ENCODE peak calls at places on chromosomes 4 and X, in seven cellular contexts. H is breast epithelium, J is hepatocyte, T is transverse colon, C is mucosa of descending colon, R is uterus, E is upper lobe of left lung. K is an unnamed sample.

GRCh38 chrX:16743604-16744325 is 24.4 kb downstream of the SYAP1 start:
- DNase-seq in H (no peak), J (no peak), T (no peak), C (no peak), R (no peak), E (no peak), K (no peak)

GRCh38 chrX:85611926-85612325 is 232.5 kb upstream of the POF1B start:
- DNase-seq in H (no peak), J (no peak), T (no peak), C (no peak), R (no peak), E (no peak), K (no peak)

GRCh38 chrX:154308108-154308946 is 12.7 kb downstream of the TKTL1 start:
- DNase-seq in H (no peak), J (peak; percentile 39), T (peak; percentile 73), C (peak; percentile 55), R (peak; percentile 57), E (peak; percentile 54), K (no peak)

GRCh38 chr4:186068581-186069402 is at the start of gene TLR3:
- DNase-seq in H (no peak), J (no peak), T (no peak), C (no peak), R (no peak), E (no peak), K (no peak)

GRCh38 chr4:66633472-66633871 is 911.8 kb downstream of the CENPC start:
- DNase-seq in H (no peak), J (no peak), T (no peak), C (no peak), R (no peak), E (no peak), K (no peak)

GRCh38 chrX:72041901-72042859 is 89.5 kb downstream of the RTL5 start:
- DNase-seq in H (no peak), J (no peak), T (no peak), C (no peak), R (peak; percentile 46), E (no peak), K (no peak)

GRCh38 chr4:53804719-53805118 is 213.4 kb upstream of the LNX1 start:
- DNase-seq in H (no peak), J (peak; percentile 43), T (peak; percentile 68), C (peak; percentile 74), R (no peak), E (peak; percentile 54), K (no peak)

GRCh38 chr4:41998019-41998418 is 7.7 kb downstream of the SLC30A9 start:
- DNase-seq in H (no peak), J (no peak), T (no peak), C (no peak), R (no peak), E (no peak), K (no peak)

GRCh38 chrX:40145670-40146470 is 48.1 kb upstream of the BCOR start:
- DNase-seq in H (no peak), J (no peak), T (no peak), C (peak; percentile 23), R (no peak), E (no peak), K (no peak)

GRCh38 chr4:155353923-155354540 is 22.7 kb downstream of the MAP9 start:
- DNase-seq in H (peak; percentile 56), J (peak; percentile 81), T (peak; percentile 64), C (peak; percentile 69), R (peak; percentile 29), E (peak; percentile 58), K (peak; percentile 46)

GRCh38 chrX:1592863-1593201 is 1.4 kb downstream of the AKAP17A start:
- DNase-seq in H (no peak), J (peak; percentile 44), T (no peak), C (peak; percentile 43), R (no peak), E (no peak), K (no peak)

GRCh38 chr4:2714071-2714770 is 41.9 kb downstream of the TNIP2 start:
- DNase-seq in H (peak; percentile 52), J (no peak), T (no peak), C (no peak), R (no peak), E (peak; percentile 49), K (no peak)

GRCh38 chr4:137367608-137368007 is 164.7 kb downstream of the PCDH18 start:
- DNase-seq in H (no peak), J (no peak), T (no peak), C (no peak), R (no peak), E (no peak), K (no peak)

GRCh38 chr4:17647927-17648326 is 33.5 kb downstream of the MED28 start:
- DNase-seq in H (no peak), J (no peak), T (no peak), C (no peak), R (no peak), E (no peak), K (no peak)

GRCh38 chr4:186765673-186766546 is 42.3 kb upstream of the FAT1 start:
- DNase-seq in H (no peak), J (peak; percentile 63), T (peak; percentile 76), C (peak; percentile 74), R (no peak), E (no peak), K (no peak)

GRCh38 chr4:56745082-56745481 is 64.0 kb upstream of the HOPX start:
- DNase-seq in H (no peak), J (no peak), T (peak; percentile 43), C (no peak), R (no peak), E (no peak), K (no peak)

GRCh38 chrX:137263374-137263773 is 229.6 kb upstream of the GPR101 start:
- DNase-seq in H (no peak), J (no peak), T (no peak), C (no peak), R (no peak), E (no peak), K (no peak)

GRCh38 chr4:166078383-166078782 is 205.3 kb downstream of the TLL1 start:
- DNase-seq in H (no peak), J (no peak), T (no peak), C (no peak), R (no peak), E (no peak), K (no peak)

GRCh38 chr4:112280657-112281056 is 5.0 kb downstream of the TIFA start:
- DNase-seq in H (no peak), J (no peak), T (no peak), C (no peak), R (no peak), E (no peak), K (no peak)

GRCh38 chr4:139142097-139142496 is 34.9 kb downstream of the ELF2 start:
- DNase-seq in H (no peak), J (no peak), T (no peak), C (no peak), R (no peak), E (no peak), K (no peak)

GRCh38 chr4:40734497-40734896 is 15.3 kb upstream of the NSUN7 start:
- DNase-seq in H (no peak), J (no peak), T (no peak), C (no peak), R (no peak), E (no peak), K (no peak)

GRCh38 chr4:40733752-40734151 is 16.0 kb upstream of the NSUN7 start:
- DNase-seq in H (no peak), J (no peak), T (no peak), C (no peak), R (no peak), E (no peak), K (no peak)

GRCh38 chr4:40736910-40737309 is 12.8 kb upstream of the NSUN7 start:
- DNase-seq in H (no peak), J (peak; percentile 28), T (no peak), C (no peak), R (no peak), E (no peak), K (no peak)

GRCh38 chr4:40739347-40739746 is 10.4 kb upstream of the NSUN7 start:
- DNase-seq in H (no peak), J (no peak), T (no peak), C (no peak), R (no peak), E (no peak), K (no peak)

GRCh38 chr4:40737882-40738281 is 11.9 kb upstream of the NSUN7 start:
- DNase-seq in H (no peak), J (no peak), T (no peak), C (no peak), R (no peak), E (no peak), K (no peak)
- TF ChIP-seq CTCF in H (no peak), J (no peak), T (no peak), C (no peak), R (no peak), E (no peak), K (no peak)

DNA sequence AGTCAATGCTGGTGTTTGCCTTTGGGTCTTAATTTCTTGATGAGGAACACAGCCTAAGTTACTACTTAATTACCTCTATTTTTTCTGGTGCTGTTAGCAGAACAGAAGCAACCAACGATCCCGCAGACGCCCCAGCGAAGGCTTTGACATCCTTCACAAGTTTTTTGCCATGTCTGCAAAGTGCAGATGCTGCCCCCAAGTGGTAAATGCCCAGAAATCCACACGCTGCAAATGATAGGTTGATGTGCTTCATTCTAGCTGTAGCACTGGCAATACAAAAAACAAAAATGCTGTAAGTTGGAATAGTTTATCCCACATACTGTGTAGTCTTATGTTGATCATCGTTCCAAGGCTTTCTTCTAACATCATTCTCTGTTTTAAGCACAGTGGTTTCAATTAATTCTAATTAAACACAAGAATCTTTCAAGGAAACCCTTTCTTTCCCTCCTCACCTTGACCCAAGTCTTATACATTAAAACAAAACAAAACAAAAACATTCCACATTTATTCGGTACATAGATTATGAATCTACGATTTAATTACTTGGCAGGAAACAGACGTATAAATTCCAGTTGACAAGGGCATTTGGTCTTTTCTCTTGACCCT is 1.2 kb downstream of the PNPLA4 start:
- DNase-seq in H (peak; percentile 49), J (peak; percentile 71), T (peak; percentile 64), C (peak; percentile 33), R (peak; percentile 20), E (peak; percentile 57), K (peak; percentile 65)
- TF ChIP-seq CTCF in H (peak; percentile 37), J (peak; percentile 68), T (peak; percentile 62), C (peak; percentile 24), R (peak; percentile 33), E (peak; percentile 32), K (peak; percentile 73)

GRCh38 chr4:102344955-102345794 is at the start of gene SLC39A8:
- DNase-seq in H (peak; percentile 84), J (peak; percentile 93), T (peak; percentile 93), C (peak; percentile 96), R (peak; percentile 75), E (peak; percentile 95), K (peak; percentile 54)
- TF ChIP-seq CTCF in H (peak; percentile 66), J (peak; percentile 82), T (peak; percentile 81), C (peak; percentile 83), R (peak; percentile 69), E (peak; percentile 92), K (peak; percentile 71)

GRCh38 chrX:25432396-25432795 is 416.6 kb upstream of the ARX start:
- DNase-seq in H (no peak), J (no peak), T (no peak), C (no peak), R (no peak), E (no peak), K (no peak)

GRCh38 chrX:25433307-25433706 is 417.5 kb upstream of the ARX start:
- DNase-seq in H (no peak), J (no peak), T (no peak), C (no peak), R (no peak), E (no peak), K (no peak)

GRCh38 chrX:25427873-25428555 is 412.2 kb upstream of the ARX start:
- DNase-seq in H (no peak), J (no peak), T (no peak), C (no peak), R (no peak), E (no peak), K (no peak)
- TF ChIP-seq CTCF in H (no peak), J (no peak), T (no peak), C (no peak), R (no peak), E (no peak), K (peak; percentile 12)

GRCh38 chr4:68651932-68652331 is 18.5 kb downstream of the UGT2B15 start:
- DNase-seq in H (no peak), J (no peak), T (no peak), C (no peak), R (no peak), E (no peak), K (no peak)
- TF ChIP-seq CTCF in H (no peak), J (no peak), T (no peak), C (no peak), R (no peak), E (no peak), K (no peak)

K was measured in mesothelial cell of epicardium.